ENCODE peak calls at places on chromosomes 12 and 14, in six cellular contexts. K is BE2C, Q is HepG2, Y is choroid plexus epithelial cell, O is cardiac fibroblast, V is colonic mucosa. D is an unnamed sample.
A peak's percentile ranks its signal among the peaks of the same experiment; 100 is the strongest.

GRCh38 chr14:99476864-99477263 is 3.8 kb downstream of the SETD3 start:
- DNase-seq in K (no peak), Q (no peak), Y (peak; percentile 9), O (no peak), V (no peak), D (no peak)

GRCh38 chr14:101235872-101236221 is 325.4 kb upstream of the DIO3 start:
- DNase-seq in K (no peak), Q (no peak), Y (no peak), O (no peak), V (no peak), D (no peak)

GRCh38 chr12:105740337-105740736 is 398.4 kb downstream of the NUAK1 start:
- DNase-seq in K (no peak), Q (no peak), Y (peak; percentile 28), O (no peak), V (no peak), D (no peak)

GRCh38 chr14:55588259-55588699 is 8.3 kb downstream of the KTN1 start:
- DNase-seq in K (no peak), Q (no peak), Y (peak; percentile 44), O (no peak), V (no peak), D (no peak)

GRCh38 chr14:68462683-68463082 is 330.2 kb downstream of the ZFP36L1 start:
- DNase-seq in K (no peak), Q (no peak), Y (peak; percentile 53), O (peak; percentile 33), V (no peak), D (no peak)

GRCh38 chr14:21440857-21441256 is 15.1 kb downstream of the CHD8 start:
- DNase-seq in K (no peak), Q (peak; percentile 16), Y (no peak), O (no peak), V (no peak), D (no peak)

GRCh38 chr12:2719405-2719804 is 75.4 kb upstream of the FKBP4 start:
- DNase-seq in K (no peak), Q (no peak), Y (no peak), O (no peak), V (no peak), D (no peak)

GRCh38 chr12:124617615-124618014 is 50.2 kb upstream of the NCOR2 start:
- DNase-seq in K (peak; percentile 78), Q (no peak), Y (no peak), O (no peak), V (no peak), D (no peak)

GRCh38 chr12:109833307-109834189 is at the start of gene TRPV4:
- DNase-seq in K (no peak), Q (no peak), Y (peak; percentile 42), O (peak; percentile 57), V (no peak), D (no peak)

GRCh38 chr14:79576434-79576833 is 634.9 kb downstream of the DIO2 start:
- DNase-seq in K (no peak), Q (no peak), Y (peak; percentile 51), O (no peak), V (no peak), D (no peak)

GRCh38 chr12:76641073-76641472 is 81.5 kb upstream of the OSBPL8 start:
- DNase-seq in K (no peak), Q (no peak), Y (no peak), O (no peak), V (no peak), D (no peak)

GRCh38 chr12:112153181-112153899 is 28.0 kb downstream of the TRAFD1 start:
- DNase-seq in K (no peak), Q (no peak), Y (no peak), O (no peak), V (no peak), D (no peak)

GRCh38 chr14:105841022-105842009 is 314.9 kb downstream of the TMEM121 start:
- DNase-seq in K (no peak), Q (no peak), Y (no peak), O (no peak), V (peak; percentile 8), D (no peak)

GRCh38 chr14:47585447-47585846 is 90.0 kb downstream of the MDGA2 start:
- DNase-seq in K (no peak), Q (no peak), Y (no peak), O (no peak), V (no peak), D (no peak)

GRCh38 chr14:50230601-50231474 is 540 bp downstream of the SOS2 start:
- DNase-seq in K (peak; percentile 44), Q (peak; percentile 29), Y (peak; percentile 76), O (peak; percentile 66), V (peak; percentile 65), D (peak; percentile 61)

GRCh38 chr12:30134229-30134628 is 350.5 kb upstream of the TMTC1 start:
- DNase-seq in K (no peak), Q (peak; percentile 24), Y (no peak), O (no peak), V (no peak), D (no peak)

GRCh38 chr12:113358381-113359132 is at the start of gene PLBD2:
- DNase-seq in K (peak; percentile 96), Q (peak; percentile 80), Y (peak; percentile 94), O (peak; percentile 96), V (peak; percentile 95), D (peak; percentile 91)

GRCh38 chr14:45698462-45699134 is 445.6 kb upstream of the MIS18BP1 start:
- DNase-seq in K (peak; percentile 12), Q (no peak), Y (peak; percentile 24), O (no peak), V (peak; percentile 53), D (no peak)

GRCh38 chr12:44835641-44836379 is 40.3 kb downstream of the NELL2 start:
- DNase-seq in K (no peak), Q (no peak), Y (no peak), O (no peak), V (no peak), D (no peak)

GRCh38 chr12:6631549-6631961 is 4.2 kb downstream of the LPAR5 start:
- DNase-seq in K (no peak), Q (no peak), Y (no peak), O (no peak), V (peak; percentile 90), D (no peak)

GRCh38 chr14:57199911-57200310 is 68.8 kb downstream of the EXOC5 start:
- DNase-seq in K (no peak), Q (no peak), Y (peak; percentile 82), O (peak; percentile 47), V (no peak), D (no peak)

DNA sequence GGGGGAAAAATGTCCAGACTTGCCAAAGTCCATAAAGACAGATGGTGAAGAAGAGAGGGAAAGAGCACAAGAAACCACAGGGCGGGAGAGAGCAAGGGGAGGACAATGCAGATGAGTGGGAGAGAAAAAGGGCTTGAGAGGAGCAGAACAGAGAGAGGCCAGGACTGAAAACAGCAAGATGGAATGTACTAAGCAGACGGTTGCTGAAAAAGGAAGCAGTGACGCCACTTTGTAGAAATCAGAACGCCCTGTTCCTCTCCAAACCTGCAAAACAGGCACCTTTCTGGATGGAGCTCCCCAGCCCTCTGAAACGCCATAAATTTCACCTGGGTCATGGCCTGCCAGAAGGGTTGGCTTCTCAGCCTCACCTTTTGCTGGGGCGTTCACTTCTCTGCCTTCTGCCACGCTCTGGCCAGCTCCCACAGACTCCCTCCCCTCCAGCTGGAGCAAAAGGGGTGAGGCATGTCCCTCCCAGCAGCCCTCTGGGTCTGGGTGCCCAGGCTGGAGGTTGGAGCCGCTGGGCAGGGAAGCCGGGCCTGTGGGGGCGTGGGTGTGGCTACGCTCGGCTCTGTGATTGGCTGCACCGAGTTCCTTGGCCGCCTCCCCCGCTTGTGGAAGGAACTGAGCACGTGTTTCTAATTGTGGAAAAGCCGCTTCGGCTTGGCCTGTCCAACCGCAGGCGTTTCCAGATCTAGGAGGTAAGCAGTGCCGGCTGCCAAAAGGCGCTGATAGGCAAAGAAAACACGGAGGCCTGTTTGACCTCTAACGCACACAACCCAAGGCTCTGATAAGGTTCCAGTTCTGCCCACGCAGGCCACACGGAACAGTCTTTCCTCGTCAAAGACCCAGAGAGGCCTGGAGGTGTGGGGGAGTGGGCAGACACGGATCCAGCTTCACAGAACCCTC is 29.3 kb downstream of the SLC7A8 start:
- DNase-seq in K (peak; percentile 34), Q (no peak), Y (peak; percentile 75), O (peak; percentile 95), V (peak; percentile 87), D (no peak)
- H3K4me3 ChIP-seq in K (no peak overlapping the region), Q (no peak overlapping the region), Y (peak overlapping the region; percentile 35), O (no peak overlapping the region), V (no peak overlapping the region), D (no peak overlapping the region)

GRCh38 chr12:57240926-57241555 is 9.9 kb downstream of the STAC3 start:
- DNase-seq in K (peak; percentile 64), Q (no peak), Y (no peak), O (no peak), V (no peak), D (no peak)

GRCh38 chr12:57238854-57239554 is 9.5 kb downstream of the SHMT2 start:
- DNase-seq in K (peak; percentile 89), Q (peak; percentile 68), Y (peak; percentile 88), O (peak; percentile 91), V (peak; percentile 89), D (peak; percentile 82)

GRCh38 chr12:57239587-57240068 is 10.1 kb downstream of the SHMT2 start:
- DNase-seq in K (no peak), Q (no peak), Y (no peak), O (no peak), V (no peak), D (no peak)

GRCh38 chr12:57241556-57242310 is 9.3 kb downstream of the STAC3 start:
- DNase-seq in K (no peak), Q (no peak), Y (no peak), O (no peak), V (no peak), D (no peak)

GRCh38 chr12:57240069-57240921 is 10.7 kb downstream of the STAC3 start:
- DNase-seq in K (peak; percentile 59), Q (no peak), Y (peak; percentile 53), O (peak; percentile 49), V (no peak), D (peak; percentile 58)
- H3K4me3 ChIP-seq in K (peak overlapping the region; percentile 63), Q (peak overlapping the region; percentile 83), Y (peak overlapping the region; percentile 62), O (peak overlapping the region; percentile 72), V (peak overlapping the region; percentile 32), D (peak overlapping the region; percentile 76)

DNA sequence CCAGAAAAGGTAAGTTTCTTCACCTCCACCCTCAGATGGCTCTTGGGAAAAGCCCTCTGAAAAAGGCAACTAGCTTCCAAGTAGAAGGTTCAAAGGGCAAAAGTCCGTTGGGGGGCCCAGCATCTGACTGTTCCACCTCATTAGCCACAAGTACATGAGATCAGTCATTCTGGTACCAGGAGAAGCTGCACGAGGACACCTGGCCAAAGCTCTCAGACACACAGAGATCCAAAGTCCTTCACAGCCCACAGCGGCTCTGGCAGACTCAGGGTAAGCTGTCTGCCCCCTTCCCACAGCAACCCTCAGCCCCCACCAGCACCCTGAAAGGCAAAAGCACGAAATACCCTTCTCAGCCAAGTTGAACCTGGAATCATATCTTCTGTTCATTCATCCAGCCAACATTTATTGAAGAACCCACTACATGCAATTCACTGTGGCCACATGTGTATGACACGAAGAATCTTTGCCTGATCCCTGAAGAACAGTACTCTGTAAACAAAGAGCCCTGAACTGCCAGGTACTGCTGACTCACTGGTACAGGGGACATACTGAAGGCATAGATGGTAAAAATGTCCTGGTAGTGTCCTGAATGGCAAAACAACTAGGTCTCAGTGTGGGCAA is 19.0 kb downstream of the SLC7A7 start:
- DNase-seq in K (no peak), Q (peak; percentile 60), Y (no peak), O (no peak), V (no peak), D (no peak)
- H3K4me3 ChIP-seq in K (no peak overlapping the region), Q (peak overlapping the region; percentile 19), Y (no peak overlapping the region), O (no peak overlapping the region), V (no peak overlapping the region), D (no peak overlapping the region)

DNA sequence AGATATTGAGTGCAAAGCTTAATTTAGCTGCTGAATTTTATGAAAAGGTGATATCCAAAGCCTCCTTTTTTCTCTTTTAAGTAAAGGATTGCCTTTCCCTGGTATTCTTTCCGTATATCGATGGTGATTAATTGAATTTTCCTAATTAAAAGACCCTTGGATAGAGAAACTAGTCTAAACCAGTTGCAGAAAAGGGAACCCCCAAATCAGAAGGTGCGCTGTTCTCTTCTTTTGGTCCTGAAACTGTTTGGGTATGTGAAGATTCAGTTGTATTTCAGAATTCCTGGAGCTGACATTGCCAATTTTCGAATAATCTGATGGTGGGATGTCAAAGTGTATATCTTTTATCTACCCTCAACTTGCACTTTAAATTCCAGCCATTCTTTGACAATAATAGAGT is 1.9 kb downstream of the GPHN start:
- DNase-seq in K (no peak), Q (no peak), Y (peak; percentile 18), O (no peak), V (no peak), D (no peak)
- H3K4me3 ChIP-seq in K (peak overlapping the region; percentile 98), Q (peak overlapping the region; percentile 99), Y (peak overlapping the region; percentile 93), O (peak overlapping the region; percentile 97), V (peak overlapping the region; percentile 73), D (no peak overlapping the region)